ENCODE peak calls at places on chromosomes 1 and 21, in four cellular contexts. One of them, this sample, is unnamed.

GRCh38 chr1:167661527-167662436 is 31.8 kb downstream of the RCSD1 start:
- DNase-seq in cardiac muscle cell: no peak
- DNase-seq in ovary: no peak
- DNase-seq in transverse colon: no peak
- DNase-seq in this sample: no peak

GRCh38 chr1:156815307-156815826 is 1.3 kb downstream of the SH2D2A start:
- DNase-seq in transverse colon: peak
- DNase-seq in ovary: no peak
- DNase-seq in cardiac muscle cell: no peak
- DNase-seq in this sample: no peak

GRCh38 chr1:29258189-29258973 is 22.1 kb downstream of the PTPRU start:
- DNase-seq in cardiac muscle cell: peak
- DNase-seq in ovary: no peak
- DNase-seq in transverse colon: no peak
- DNase-seq in this sample: no peak

GRCh38 chr1:27868932-27869718 is 3.2 kb upstream of the THEMIS2 start:
- DNase-seq in ovary: no peak
- DNase-seq in transverse colon: peak
- DNase-seq in cardiac muscle cell: no peak
- DNase-seq in this sample: peak

GRCh38 chr1:186982116-186982515 is 153.4 kb downstream of the PLA2G4A start:
- DNase-seq in ovary: no peak
- DNase-seq in transverse colon: no peak
- DNase-seq in cardiac muscle cell: no peak
- DNase-seq in this sample: no peak

GRCh38 chr1:66809736-66810326 is 8.8 kb upstream of the INSL5 start:
- DNase-seq in ovary: no peak
- DNase-seq in transverse colon: no peak
- DNase-seq in cardiac muscle cell: no peak
- DNase-seq in this sample: no peak

GRCh38 chr1:147235822-147236221 is 6.7 kb upstream of the CHD1L start:
- DNase-seq in transverse colon: no peak
- DNase-seq in cardiac muscle cell: no peak
- DNase-seq in ovary: no peak
- DNase-seq in this sample: no peak

GRCh38 chr1:109821221-109821669 is 57.5 kb upstream of the EPS8L3 start:
- DNase-seq in cardiac muscle cell: no peak
- DNase-seq in transverse colon: peak
- DNase-seq in ovary: no peak
- DNase-seq in this sample: peak

GRCh38 chr1:34696230-34696629 is 58.6 kb upstream of the GJB5 start:
- DNase-seq in transverse colon: no peak
- DNase-seq in ovary: no peak
- DNase-seq in cardiac muscle cell: no peak
- DNase-seq in this sample: no peak

GRCh38 chr1:186643600-186643999 is 36.6 kb downstream of the PTGS2 start:
- DNase-seq in cardiac muscle cell: no peak
- DNase-seq in ovary: no peak
- DNase-seq in transverse colon: no peak
- DNase-seq in this sample: no peak

GRCh38 chr1:40272653-40273213 is 14.7 kb downstream of the ZMPSTE24 start:
- DNase-seq in transverse colon: no peak
- DNase-seq in ovary: no peak
- DNase-seq in cardiac muscle cell: no peak
- DNase-seq in this sample: no peak

GRCh38 chr1:109502368-109502851 is 7.1 kb downstream of the AMIGO1 start:
- DNase-seq in transverse colon: no peak
- DNase-seq in cardiac muscle cell: no peak
- DNase-seq in ovary: no peak
- DNase-seq in this sample: no peak

GRCh38 chr21:21291883-21292569 is 293.8 kb downstream of the NCAM2 start:
- DNase-seq in ovary: no peak
- DNase-seq in transverse colon: no peak
- DNase-seq in cardiac muscle cell: no peak
- DNase-seq in this sample: no peak

GRCh38 chr1:110051262-110051648 is 16.8 kb downstream of the STRIP1 start:
- DNase-seq in ovary: no peak
- DNase-seq in transverse colon: no peak
- DNase-seq in cardiac muscle cell: no peak
- DNase-seq in this sample: no peak

GRCh38 chr1:51294566-51295184 is 35.7 kb downstream of the TTC39A start:
- DNase-seq in ovary: no peak
- DNase-seq in cardiac muscle cell: no peak
- DNase-seq in transverse colon: no peak
- DNase-seq in this sample: no peak

GRCh38 chr1:231369282-231369681 is 31.2 kb downstream of the SPRTN start:
- DNase-seq in transverse colon: no peak
- DNase-seq in cardiac muscle cell: no peak
- DNase-seq in ovary: no peak
- DNase-seq in this sample: no peak

GRCh38 chr1:202968895-202969295 is 1.8 kb upstream of the CYB5R1 start:
- DNase-seq in transverse colon: peak
- DNase-seq in cardiac muscle cell: peak
- DNase-seq in ovary: no peak
- DNase-seq in this sample: peak

GRCh38 chr21:33762798-33763572 is 120.7 kb downstream of the ITSN1 start:
- DNase-seq in ovary: no peak
- DNase-seq in transverse colon: no peak
- DNase-seq in cardiac muscle cell: no peak
- DNase-seq in this sample: no peak

GRCh38 chr1:169086603-169087455 is 19.7 kb upstream of the ATP1B1 start:
- DNase-seq in ovary: no peak
- DNase-seq in transverse colon: no peak
- DNase-seq in cardiac muscle cell: peak
- DNase-seq in this sample: no peak

GRCh38 chr21:43767980-43768867 is 7.9 kb downstream of the CSTB start:
- DNase-seq in transverse colon: peak
- DNase-seq in cardiac muscle cell: peak
- DNase-seq in ovary: peak
- DNase-seq in this sample: peak

GRCh38 chr1:66739401-66740157 is 12.7 kb upstream of the DYNLT5 start:
- DNase-seq in cardiac muscle cell: peak
- DNase-seq in transverse colon: no peak
- DNase-seq in ovary: no peak
- DNase-seq in this sample: no peak

GRCh38 chr21:20739421-20739820 is 258.8 kb upstream of the NCAM2 start:
- DNase-seq in ovary: no peak
- DNase-seq in cardiac muscle cell: no peak
- DNase-seq in transverse colon: no peak
- DNase-seq in this sample: no peak

GRCh38 chr1:220956861-220957605 is 77.8 kb downstream of the HLX start:
- DNase-seq in ovary: no peak
- DNase-seq in transverse colon: no peak
- DNase-seq in cardiac muscle cell: no peak
- DNase-seq in this sample: peak

GRCh38 chr1:183783896-183784637 is 20.9 kb upstream of the RGL1 start:
- DNase-seq in ovary: peak
- DNase-seq in transverse colon: peak
- DNase-seq in cardiac muscle cell: peak
- DNase-seq in this sample: peak

GRCh38 chr1:94329986-94330385 is 88.2 kb upstream of the ABCD3 start:
- DNase-seq in ovary: no peak
- DNase-seq in transverse colon: no peak
- DNase-seq in cardiac muscle cell: no peak
- DNase-seq in this sample: no peak

GRCh38 chr1:205248793-205249601 is 21.3 kb downstream of the TMCC2 start:
- DNase-seq in cardiac muscle cell: peak
- DNase-seq in transverse colon: peak
- DNase-seq in ovary: peak
- DNase-seq in this sample: no peak

GRCh38 chr1:9573723-9574122 is 15.0 kb upstream of the TMEM201 start:
- DNase-seq in ovary: no peak
- DNase-seq in cardiac muscle cell: peak
- DNase-seq in transverse colon: no peak
- DNase-seq in this sample: no peak

GRCh38 chr1:1680031-1680911 is 12.3 kb downstream of the SLC35E2B start:
- DNase-seq in transverse colon: no peak
- DNase-seq in ovary: no peak
- DNase-seq in cardiac muscle cell: no peak
- DNase-seq in this sample: peak

GRCh38 chr1:92029241-92029922 is 403 bp upstream of the EPHX4 start:
- DNase-seq in transverse colon: no peak
- DNase-seq in ovary: no peak
- DNase-seq in cardiac muscle cell: no peak
- DNase-seq in this sample: no peak

GRCh38 chr1:53694718-53695091 is 44.3 kb downstream of the GLIS1 start:
- DNase-seq in transverse colon: no peak
- DNase-seq in ovary: no peak
- DNase-seq in cardiac muscle cell: no peak
- DNase-seq in this sample: no peak

GRCh38 chr21:41328660-41329300 is 12.2 kb downstream of the FAM3B start:
- DNase-seq in transverse colon: no peak
- DNase-seq in ovary: no peak
- DNase-seq in cardiac muscle cell: no peak
- DNase-seq in this sample: no peak

GRCh38 chr1:244087611-244088010 is 36.5 kb downstream of the ZBTB18 start:
- DNase-seq in transverse colon: no peak
- DNase-seq in ovary: no peak
- DNase-seq in cardiac muscle cell: no peak
- DNase-seq in this sample: no peak

GRCh38 chr21:41142051-41142795 is 25.7 kb upstream of the BACE2 start:
- DNase-seq in ovary: no peak
- DNase-seq in cardiac muscle cell: no peak
- DNase-seq in transverse colon: no peak
- DNase-seq in this sample: no peak

GRCh38 chr1:150089846-150090520 is 22.4 kb downstream of the VPS45 start:
- DNase-seq in cardiac muscle cell: no peak
- DNase-seq in ovary: no peak
- DNase-seq in transverse colon: no peak
- DNase-seq in this sample: no peak

DNA sequence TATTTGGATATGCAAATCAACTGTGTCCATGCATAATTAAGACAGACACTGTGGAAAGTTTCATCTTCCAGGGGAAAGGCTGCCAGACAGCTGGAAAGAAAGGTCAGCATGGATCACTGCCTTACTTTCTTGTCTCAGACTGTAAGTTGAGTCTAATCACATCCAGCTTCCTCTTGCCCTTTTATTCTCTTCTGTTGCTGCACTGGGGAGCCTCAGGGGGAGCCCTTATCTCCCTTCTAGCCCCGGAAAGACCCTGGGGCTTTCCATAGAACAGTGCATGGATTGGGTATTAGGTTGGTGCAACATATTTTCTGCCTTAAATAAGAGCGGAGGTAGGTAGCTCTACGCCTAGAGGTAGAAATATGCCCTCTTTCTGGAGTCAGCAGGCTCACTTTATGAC is 182.9 kb downstream of the OMA1 start:
- DNase-seq in transverse colon: no peak
- DNase-seq in cardiac muscle cell: no peak
- DNase-seq in ovary: no peak
- DNase-seq in this sample: no peak
- TF ChIP-seq CTCF in transverse colon: no peak
- TF ChIP-seq CTCF in cardiac muscle cell: no peak
- TF ChIP-seq CTCF in ovary: no peak
- TF ChIP-seq CTCF in this sample: no peak

GRCh38 chr21:37891953-37892352 is 24.3 kb downstream of the KCNJ6 start:
- DNase-seq in transverse colon: no peak
- DNase-seq in ovary: no peak
- DNase-seq in cardiac muscle cell: no peak
- DNase-seq in this sample: no peak

GRCh38 chr21:37899141-37899540 is 17.1 kb downstream of the KCNJ6 start:
- DNase-seq in transverse colon: no peak
- DNase-seq in cardiac muscle cell: no peak
- DNase-seq in ovary: no peak
- DNase-seq in this sample: no peak

GRCh38 chr21:37896788-37897187 is 19.5 kb downstream of the KCNJ6 start:
- DNase-seq in cardiac muscle cell: no peak
- DNase-seq in transverse colon: no peak
- DNase-seq in ovary: no peak
- DNase-seq in this sample: no peak
- H3K4me3 ChIP-seq in cardiac muscle cell: no peak
- H3K4me3 ChIP-seq in transverse colon: no peak
- H3K4me3 ChIP-seq in ovary: no peak
- H3K4me3 ChIP-seq in this sample: no peak

DNA sequence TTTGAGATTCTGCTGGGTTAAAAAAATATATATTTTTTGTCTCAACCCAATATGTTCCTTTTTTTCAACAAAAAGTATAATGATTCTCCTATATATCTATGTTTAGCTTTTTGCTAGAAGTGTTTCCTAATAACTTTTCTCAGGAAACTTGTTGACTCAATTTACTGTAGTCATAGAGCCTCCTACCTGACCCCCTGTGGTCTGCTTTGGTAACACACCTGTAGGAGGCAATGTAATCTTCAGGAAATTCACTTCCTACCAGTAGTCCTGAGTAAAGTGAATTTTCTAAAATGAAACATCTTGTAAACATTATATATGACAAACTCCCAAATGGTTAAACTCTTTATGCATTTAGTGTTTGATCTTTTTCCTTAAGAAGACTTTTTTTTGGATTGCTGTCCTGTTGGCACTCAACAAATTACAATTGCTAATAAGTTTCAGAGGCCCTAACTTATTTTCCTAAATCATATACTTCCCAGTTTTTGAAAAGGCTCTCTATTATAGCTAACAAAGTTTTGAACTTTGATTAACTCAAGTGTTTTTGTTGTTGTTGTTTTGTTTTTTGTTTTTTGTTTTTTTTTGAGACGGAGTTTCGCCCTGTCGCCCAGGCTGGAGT is 118.3 kb downstream of the OLFML2B start:
- DNase-seq in cardiac muscle cell: peak
- DNase-seq in transverse colon: peak
- DNase-seq in ovary: no peak
- DNase-seq in this sample: no peak
- TF ChIP-seq CTCF in cardiac muscle cell: peak
- TF ChIP-seq CTCF in transverse colon: peak
- TF ChIP-seq CTCF in ovary: no peak
- TF ChIP-seq CTCF in this sample: peak

GRCh38 chr21:44919111-44919912 is 1.4 kb downstream of the ITGB2 start:
- DNase-seq in transverse colon: no peak
- DNase-seq in ovary: no peak
- DNase-seq in cardiac muscle cell: no peak
- DNase-seq in this sample: peak

GRCh38 chr21:44919913-44920693 is 596 bp downstream of the ITGB2 start:
- DNase-seq in cardiac muscle cell: no peak
- DNase-seq in transverse colon: no peak
- DNase-seq in ovary: no peak
- DNase-seq in this sample: peak

GRCh38 chr21:44920694-44921604 is at the start of gene ITGB2:
- DNase-seq in cardiac muscle cell: no peak
- DNase-seq in transverse colon: peak
- DNase-seq in ovary: no peak
- DNase-seq in this sample: peak

GRCh38 chr21:44923481-44924084 is 2.9 kb upstream of the ITGB2 start:
- DNase-seq in cardiac muscle cell: no peak
- DNase-seq in transverse colon: no peak
- DNase-seq in ovary: no peak
- DNase-seq in this sample: no peak

DNA sequence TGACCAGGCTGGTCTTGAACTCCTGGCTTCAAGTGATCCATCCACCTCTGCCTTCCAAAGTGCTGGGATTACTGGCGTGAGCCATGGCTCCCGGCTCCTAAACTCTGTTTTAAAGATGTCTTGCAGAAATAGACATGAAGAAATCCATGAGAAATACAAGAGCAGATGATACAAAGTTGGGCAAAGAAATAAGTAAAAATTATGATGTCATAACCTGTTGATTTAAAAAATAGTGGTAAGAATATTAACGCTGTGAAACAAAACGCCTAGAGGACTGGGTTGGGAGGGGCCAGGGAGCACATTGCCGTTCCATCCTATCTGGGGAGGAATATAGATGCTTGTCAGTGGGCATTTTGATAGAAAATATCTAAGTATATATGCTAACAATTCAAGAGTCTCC is 1.2 kb upstream of the ITGB2 start:
- DNase-seq in transverse colon: no peak
- DNase-seq in cardiac muscle cell: no peak
- DNase-seq in ovary: no peak
- DNase-seq in this sample: no peak
- H3K4me3 ChIP-seq in transverse colon: no peak
- H3K4me3 ChIP-seq in cardiac muscle cell: no peak
- H3K4me3 ChIP-seq in ovary: no peak
- H3K4me3 ChIP-seq in this sample: peak

This sample was measured in left lung.